ENCODE peak calls at places on chromosomes 5 and 9, in nine cellular contexts. I is pancreas; S is cardiac muscle cell; A is mammary epithelial cell; D is Peyer's patch; E is PC-3; U is uterus; Y is A549; O is naive thymus-derived CD4-positive, alpha-beta T cell. V is an unnamed sample.

GRCh38 chr5:175501759-175502158 is 23.4 kb downstream of the SFXN1 start:
- DNase-seq in I (no peak), S (no peak), A (no peak), D (no peak), E (no peak), U (no peak), Y (no peak), O (no peak), V (no peak)

GRCh38 chr5:97658116-97658900 is 475.3 kb upstream of the RIOK2 start:
- DNase-seq in I (no peak), S (no peak), A (peak; percentile 7), D (no peak), E (peak; percentile 53), U (no peak), Y (no peak), O (no peak), V (no peak)

GRCh38 chr9:136700959-136701664 is 11.3 kb upstream of the DIPK1B start:
- DNase-seq in I (no peak), S (no peak), A (no peak), D (peak; percentile 62), E (no peak), U (no peak), Y (no peak), O (peak; percentile 45), V (peak; percentile 87)

GRCh38 chr5:164326219-164326618 is 820.8 kb downstream of the MAT2B start:
- DNase-seq in I (no peak), S (no peak), A (no peak), D (no peak), E (no peak), U (no peak), Y (peak; percentile 4), O (no peak), V (no peak)

GRCh38 chr9:136668983-136669790 is 6.5 kb downstream of the EGFL7 start:
- DNase-seq in I (no peak), S (no peak), A (no peak), D (no peak), E (peak; percentile 22), U (no peak), Y (peak; percentile 61), O (no peak), V (no peak)

GRCh38 chr5:113119271-113119924 is 142.8 kb downstream of the DCP2 start:
- DNase-seq in I (peak; percentile 8), S (peak; percentile 23), A (no peak), D (no peak), E (no peak), U (peak; percentile 64), Y (no peak), O (no peak), V (no peak)

GRCh38 chr5:71719092-71719964 is at the start of gene CARTPT:
- DNase-seq in I (no peak), S (peak; percentile 86), A (peak; percentile 9), D (no peak), E (no peak), U (no peak), Y (no peak), O (no peak), V (no peak)

GRCh38 chr5:167898361-167899042 is 392.9 kb upstream of the WWC1 start:
- DNase-seq in I (no peak), S (no peak), A (peak; percentile 17), D (no peak), E (no peak), U (no peak), Y (no peak), O (no peak), V (no peak)

GRCh38 chr5:98497391-98497790 is 276.1 kb upstream of the RGMB start:
- DNase-seq in I (no peak), S (no peak), A (no peak), D (no peak), E (no peak), U (no peak), Y (no peak), O (no peak), V (no peak)

GRCh38 chr5:172486451-172486850 is 32.1 kb upstream of the SH3PXD2B start:
- DNase-seq in I (no peak), S (no peak), A (no peak), D (no peak), E (no peak), U (no peak), Y (no peak), O (no peak), V (no peak)

GRCh38 chr5:176674799-176675198 is 27.5 kb downstream of the TSPAN17 start:
- DNase-seq in I (no peak), S (no peak), A (no peak), D (no peak), E (no peak), U (no peak), Y (no peak), O (no peak), V (no peak)

GRCh38 chr5:176676361-176676824 is 29.1 kb downstream of the TSPAN17 start:
- DNase-seq in I (no peak), S (peak; percentile 33), A (no peak), D (no peak), E (peak; percentile 65), U (no peak), Y (peak; percentile 54), O (no peak), V (no peak)

GRCh38 chr5:176673651-176674583 is 26.6 kb downstream of the TSPAN17 start:
- DNase-seq in I (no peak), S (no peak), A (no peak), D (no peak), E (no peak), U (no peak), Y (no peak), O (no peak), V (no peak)

GRCh38 chr5:176677209-176677931 is 30.1 kb downstream of the TSPAN17 start:
- DNase-seq in I (no peak), S (no peak), A (no peak), D (no peak), E (no peak), U (no peak), Y (no peak), O (no peak), V (no peak)

GRCh38 chr5:176675676-176676360 is 28.5 kb downstream of the TSPAN17 start:
- DNase-seq in I (no peak), S (peak; percentile 57), A (no peak), D (no peak), E (peak; percentile 46), U (no peak), Y (peak; percentile 56), O (no peak), V (no peak)
- H3K4me1 ChIP-seq in I (no peaks in the 10 kb centered on the region), S (no peaks in the 10 kb centered on the region), A (no peaks in the 10 kb centered on the region), D (no peaks in the 10 kb centered on the region), E (peaks cover 10% of the 10 kb centered on the region), U (peaks cover 5% of the 10 kb centered on the region), Y (peaks cover 17% of the 10 kb centered on the region), O (no peaks in the 10 kb centered on the region), V (no peaks in the 10 kb centered on the region)

DNA sequence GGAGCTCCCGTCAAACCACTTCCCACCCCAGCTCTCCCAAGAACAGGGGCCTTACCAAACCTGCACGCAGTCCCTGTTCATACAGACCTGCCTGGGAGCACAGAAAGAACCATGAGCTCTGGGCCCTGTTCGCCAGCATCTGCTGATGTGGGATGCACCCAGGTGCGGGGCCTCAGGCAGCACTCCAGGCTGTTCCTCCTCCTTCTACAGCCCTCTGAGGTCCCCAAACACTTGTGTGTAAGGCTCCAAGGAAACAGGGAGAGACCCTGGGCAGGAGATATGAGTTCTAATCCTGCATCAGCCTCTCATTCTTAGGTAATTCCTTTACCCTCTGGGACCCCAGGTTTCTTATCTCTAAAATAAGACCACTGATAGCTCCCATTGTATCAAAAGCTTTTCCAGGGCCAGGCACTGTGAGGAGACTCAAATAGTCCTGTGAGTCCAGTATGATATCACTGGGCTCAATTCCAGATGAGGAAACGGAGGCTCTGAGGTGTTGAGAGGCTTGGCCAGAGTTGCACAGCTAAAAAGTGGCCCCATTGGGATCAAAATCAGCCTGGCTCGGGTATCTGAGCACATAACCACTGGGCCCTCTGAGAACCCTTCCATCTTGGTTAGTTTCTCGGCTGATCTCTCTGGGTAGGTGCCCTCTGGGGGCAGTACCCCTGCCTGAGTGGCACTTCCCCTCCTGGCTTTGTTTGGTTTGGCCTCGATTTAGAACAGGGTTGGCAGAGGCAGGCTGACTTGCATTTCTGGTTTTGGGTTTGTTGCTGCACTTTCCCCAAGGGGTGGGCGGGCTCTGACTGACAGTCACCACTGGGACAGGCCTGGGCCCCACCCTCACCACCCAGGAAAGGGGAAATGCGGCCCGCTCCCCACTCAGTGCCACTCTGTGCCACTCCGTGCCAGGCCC is 116.8 kb downstream of the RGS3 start:
- DNase-seq in I (peak; percentile 95), S (no peak), A (peak; percentile 76), D (peak; percentile 86), E (peak; percentile 89), U (no peak), Y (no peak), O (peak; percentile 45), V (peak; percentile 50)
- H3K4me1 ChIP-seq in I (peaks cover 45% of the 10 kb centered on the region), S (peaks cover 21% of the 10 kb centered on the region), A (peaks cover 83% of the 10 kb centered on the region), D (peaks cover 15% of the 10 kb centered on the region), E (peaks cover 61% of the 10 kb centered on the region), U (peaks cover 8% of the 10 kb centered on the region), Y (peaks cover 38% of the 10 kb centered on the region), O (peaks cover 50% of the 10 kb centered on the region), V (peaks cover 53% of the 10 kb centered on the region)

GRCh38 chr5:131609774-131610173 is 25.3 kb downstream of the RAPGEF6 start:
- DNase-seq in I (no peak), S (no peak), A (no peak), D (no peak), E (no peak), U (no peak), Y (no peak), O (no peak), V (no peak)

GRCh38 chr5:131608597-131608996 is 26.4 kb downstream of the RAPGEF6 start:
- DNase-seq in I (no peak), S (no peak), A (no peak), D (no peak), E (no peak), U (no peak), Y (no peak), O (no peak), V (no peak)

GRCh38 chr5:131613423-131613822 is 21.6 kb downstream of the RAPGEF6 start:
- DNase-seq in I (no peak), S (no peak), A (no peak), D (no peak), E (no peak), U (no peak), Y (no peak), O (no peak), V (no peak)

GRCh38 chr5:131610198-131611063 is 24.6 kb downstream of the RAPGEF6 start:
- DNase-seq in I (no peak), S (peak; percentile 13), A (peak; percentile 70), D (no peak), E (peak; percentile 56), U (no peak), Y (peak; percentile 37), O (no peak), V (no peak)

DNA sequence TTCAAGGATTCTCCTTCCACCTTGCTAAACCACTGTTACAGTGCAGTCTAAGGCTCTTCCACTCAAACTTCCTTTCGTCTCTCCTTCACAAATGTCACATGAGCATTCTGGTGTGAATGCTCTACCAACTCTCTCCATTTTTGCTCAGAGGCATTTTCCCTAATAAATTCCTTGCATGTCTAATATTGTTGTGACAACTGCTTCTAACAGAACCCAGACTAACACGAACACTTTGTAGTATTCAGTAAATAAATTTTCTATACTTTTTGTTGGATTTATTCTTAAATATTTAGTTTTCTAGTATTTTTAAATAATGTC is 24.0 kb downstream of the RAPGEF6 start:
- DNase-seq in I (no peak), S (no peak), A (no peak), D (no peak), E (no peak), U (no peak), Y (no peak), O (no peak), V (no peak)
- H3K4me1 ChIP-seq in I (peaks cover 8% of the 10 kb centered on the region), S (peaks cover 13% of the 10 kb centered on the region), A (peaks cover 17% of the 10 kb centered on the region), D (no peaks in the 10 kb centered on the region), E (peaks cover 21% of the 10 kb centered on the region), U (peaks cover 4% of the 10 kb centered on the region), Y (peaks cover 21% of the 10 kb centered on the region), O (peaks cover 4% of the 10 kb centered on the region), V (peaks cover 21% of the 10 kb centered on the region)

GRCh38 chr5:158195811-158196210 is 336.9 kb upstream of the CLINT1 start:
- DNase-seq in I (no peak), S (no peak), A (no peak), D (no peak), E (no peak), U (no peak), Y (no peak), O (no peak), V (no peak)
- H3K4me1 ChIP-seq in I (no peaks in the 10 kb centered on the region), S (no peaks in the 10 kb centered on the region), A (no peaks in the 10 kb centered on the region), D (no peaks in the 10 kb centered on the region), E (no peaks in the 10 kb centered on the region), U (no peaks in the 10 kb centered on the region), Y (no peaks in the 10 kb centered on the region), O (no peaks in the 10 kb centered on the region), V (no peaks in the 10 kb centered on the region)